ENCODE peak calls at places on chromosomes 11 and 22, in six cellular contexts. One of them, this sample, is unnamed.
A peak's percentile ranks its signal among the peaks of the same experiment; 100 is the strongest.

GRCh38 chr11:105130189-105130813 is 9.3 kb downstream of the CARD18 start:
- DNase-seq in right cardiac atrium: no peak
- DNase-seq in GM23338: no peak
- DNase-seq in GM23248: no peak
- DNase-seq in sigmoid colon: no peak
- DNase-seq in adipocyte: no peak
- DNase-seq in this sample: no peak

GRCh38 chr11:76010051-76010450 is 195.0 kb downstream of the UVRAG start:
- DNase-seq in sigmoid colon: no peak
- DNase-seq in GM23248: no peak
- DNase-seq in right cardiac atrium: no peak
- DNase-seq in GM23338: no peak
- DNase-seq in adipocyte: no peak
- DNase-seq in this sample: no peak

GRCh38 chr11:9974375-9974774 is 310.5 kb downstream of the SWAP70 start:
- DNase-seq in sigmoid colon: no peak
- DNase-seq in right cardiac atrium: no peak
- DNase-seq in GM23248: no peak
- DNase-seq in adipocyte: no peak
- DNase-seq in GM23338: peak; percentile 19
- DNase-seq in this sample: no peak

GRCh38 chr11:120773501-120774031 is 250.3 kb upstream of the TBCEL start:
- DNase-seq in adipocyte: no peak
- DNase-seq in GM23248: peak; percentile 48
- DNase-seq in right cardiac atrium: no peak
- DNase-seq in sigmoid colon: peak; percentile 15
- DNase-seq in GM23338: no peak
- DNase-seq in this sample: no peak

GRCh38 chr11:75333022-75333806 is 18.2 kb downstream of the ARRB1 start:
- DNase-seq in right cardiac atrium: peak; percentile 37
- DNase-seq in sigmoid colon: no peak
- DNase-seq in GM23338: no peak
- DNase-seq in GM23248: no peak
- DNase-seq in adipocyte: no peak
- DNase-seq in this sample: no peak

GRCh38 chr11:93220078-93220477 is 22.3 kb upstream of the SLC36A4 start:
- DNase-seq in right cardiac atrium: no peak
- DNase-seq in sigmoid colon: no peak
- DNase-seq in GM23248: no peak
- DNase-seq in adipocyte: no peak
- DNase-seq in GM23338: no peak
- DNase-seq in this sample: no peak

GRCh38 chr11:19931141-19931767 is 218.6 kb downstream of the NAV2 start:
- DNase-seq in sigmoid colon: peak; percentile 91
- DNase-seq in GM23338: no peak
- DNase-seq in GM23248: peak; percentile 79
- DNase-seq in adipocyte: peak; percentile 79
- DNase-seq in right cardiac atrium: peak; percentile 45
- DNase-seq in this sample: no peak

GRCh38 chr22:49027122-49027670 is 800.5 kb downstream of the BRD1 start:
- DNase-seq in adipocyte: no peak
- DNase-seq in sigmoid colon: no peak
- DNase-seq in GM23338: no peak
- DNase-seq in GM23248: no peak
- DNase-seq in right cardiac atrium: no peak
- DNase-seq in this sample: peak; percentile 65

GRCh38 chr11:78000193-78000592 is 5.7 kb upstream of the INTS4 start:
- DNase-seq in sigmoid colon: no peak
- DNase-seq in right cardiac atrium: no peak
- DNase-seq in adipocyte: peak; percentile 86
- DNase-seq in GM23248: peak; percentile 76
- DNase-seq in GM23338: peak; percentile 92
- DNase-seq in this sample: no peak

GRCh38 chr11:912266-912665 is 1.7 kb upstream of the CHID1 start:
- DNase-seq in adipocyte: no peak
- DNase-seq in right cardiac atrium: no peak
- DNase-seq in GM23248: no peak
- DNase-seq in GM23338: peak; percentile 41
- DNase-seq in sigmoid colon: no peak
- DNase-seq in this sample: no peak

GRCh38 chr11:58058276-58059010 is 27.7 kb downstream of the OR6Q1 start:
- DNase-seq in sigmoid colon: no peak
- DNase-seq in GM23248: no peak
- DNase-seq in right cardiac atrium: peak; percentile 43
- DNase-seq in adipocyte: no peak
- DNase-seq in GM23338: no peak
- DNase-seq in this sample: peak; percentile 77

DNA sequence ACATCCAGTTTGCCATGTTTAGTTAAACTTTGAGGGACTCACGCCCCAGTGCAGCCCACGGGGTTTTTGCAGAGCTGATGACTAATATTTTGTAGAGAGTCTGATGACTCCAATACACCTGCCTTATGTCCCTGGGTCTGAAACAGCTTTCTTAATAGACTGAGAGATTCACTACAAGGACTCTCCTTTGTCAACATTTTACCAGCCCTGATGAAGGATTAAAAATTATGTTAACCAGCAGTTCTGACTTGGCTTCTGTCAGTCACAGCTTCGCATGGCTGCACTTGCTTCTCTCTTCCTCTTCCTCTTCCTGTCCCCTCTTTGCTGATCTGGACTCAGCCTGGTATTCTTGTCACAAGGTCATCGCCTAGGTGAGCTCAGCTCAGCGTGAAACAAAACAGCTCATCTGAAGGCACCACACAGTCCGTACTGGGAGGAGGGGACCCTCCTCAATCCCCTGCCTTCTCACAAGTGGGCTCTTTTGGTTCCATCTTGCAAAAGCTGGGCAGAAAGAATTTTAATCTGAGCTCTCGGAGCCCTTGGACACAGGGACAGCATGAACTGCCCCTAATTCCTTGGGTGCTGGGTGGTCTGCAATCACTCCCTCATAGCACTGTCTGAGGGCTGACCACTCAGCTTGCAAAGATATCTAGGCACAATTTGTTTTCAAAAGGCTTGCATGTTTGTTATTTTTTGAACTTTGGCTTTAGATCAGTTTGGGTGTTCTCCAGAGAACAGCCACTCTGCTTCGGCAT is 38.1 kb upstream of the POU2AF1 start:
- DNase-seq in sigmoid colon: no peak
- DNase-seq in GM23338: no peak
- DNase-seq in GM23248: no peak
- DNase-seq in adipocyte: peak; percentile 12
- DNase-seq in right cardiac atrium: no peak
- DNase-seq in this sample: no peak
- H3K4me3 ChIP-seq in sigmoid colon: no peak overlapping the region
- H3K4me3 ChIP-seq in GM23338: no peak overlapping the region
- H3K4me3 ChIP-seq in GM23248: no peak overlapping the region
- H3K4me3 ChIP-seq in adipocyte: no peak overlapping the region
- H3K4me3 ChIP-seq in right cardiac atrium: no peak overlapping the region
- H3K4me3 ChIP-seq in this sample: no peak overlapping the region

GRCh38 chr22:30830907-30831306 is 136.2 kb downstream of the OSBP2 start:
- DNase-seq in adipocyte: peak; percentile 67
- DNase-seq in GM23338: peak; percentile 46
- DNase-seq in sigmoid colon: no peak
- DNase-seq in GM23248: peak; percentile 96
- DNase-seq in right cardiac atrium: no peak
- DNase-seq in this sample: no peak
- H3K4me3 ChIP-seq in adipocyte: no peak overlapping the region
- H3K4me3 ChIP-seq in GM23338: no peak overlapping the region
- H3K4me3 ChIP-seq in sigmoid colon: no peak overlapping the region
- H3K4me3 ChIP-seq in GM23248: peak overlapping the region; percentile 4
- H3K4me3 ChIP-seq in right cardiac atrium: no peak overlapping the region
- H3K4me3 ChIP-seq in this sample: no peak overlapping the region

DNA sequence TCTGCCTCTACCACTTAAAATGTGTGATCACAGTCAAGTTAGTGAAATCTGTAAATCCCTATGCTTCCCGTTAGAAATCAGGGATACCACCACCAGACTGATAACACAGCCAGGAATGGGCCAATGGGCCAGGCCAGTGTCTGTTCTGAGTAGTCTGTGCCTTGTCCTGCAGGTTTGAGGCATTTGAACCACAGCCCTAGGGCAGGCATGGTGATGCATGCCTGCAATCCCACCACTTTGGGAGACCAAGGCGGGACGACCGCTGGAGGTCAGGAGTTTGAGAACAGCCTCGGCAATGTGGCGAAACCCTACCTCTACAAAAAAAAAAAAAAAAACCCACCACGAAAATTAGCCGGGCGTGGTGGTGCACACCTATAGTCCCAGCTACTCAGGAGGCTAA is 12.1 kb upstream of the AHNAK start:
- DNase-seq in GM23248: no peak
- DNase-seq in adipocyte: no peak
- DNase-seq in GM23338: no peak
- DNase-seq in right cardiac atrium: no peak
- DNase-seq in sigmoid colon: no peak
- DNase-seq in this sample: peak; percentile 65
- H3K4me3 ChIP-seq in GM23248: no peak overlapping the region
- H3K4me3 ChIP-seq in adipocyte: no peak overlapping the region
- H3K4me3 ChIP-seq in GM23338: no peak overlapping the region
- H3K4me3 ChIP-seq in right cardiac atrium: no peak overlapping the region
- H3K4me3 ChIP-seq in sigmoid colon: no peak overlapping the region
- H3K4me3 ChIP-seq in this sample: no peak overlapping the region

GRCh38 chr22:40276877-40277823 is 69.2 kb upstream of the ADSL start:
- DNase-seq in adipocyte: peak; percentile 64
- DNase-seq in GM23248: peak; percentile 84
- DNase-seq in GM23338: no peak
- DNase-seq in right cardiac atrium: peak; percentile 38
- DNase-seq in sigmoid colon: no peak
- DNase-seq in this sample: no peak
- H3K4me3 ChIP-seq in adipocyte: peak overlapping the region; percentile 78
- H3K4me3 ChIP-seq in GM23248: peak overlapping the region; percentile 81
- H3K4me3 ChIP-seq in GM23338: no peak overlapping the region
- H3K4me3 ChIP-seq in right cardiac atrium: peak overlapping the region; percentile 73
- H3K4me3 ChIP-seq in sigmoid colon: peak overlapping the region; percentile 35
- H3K4me3 ChIP-seq in this sample: peak overlapping the region; percentile 47